ENCODE peak calls at places on chromosomes 3 and 15, in eight cellular contexts. B is A549, D is H1, G is body of pancreas, H is GM12891, X is endothelial cell of umbilical vein, K is uterus, M is breast epithelium. A is an unnamed sample.

GRCh38 chr3:158106773-158107461 is 697 bp upstream of the SHOX2 start:
- DNase-seq in X (peak; percentile 35), H (no peak), M (no peak), D (peak; percentile 75), B (peak; percentile 44), G (no peak), K (no peak), A (no peak)

GRCh38 chr3:103712320-103713008 is 1277.6 kb downstream of the ZPLD1 start:
- DNase-seq in G (no peak), H (no peak), M (no peak), D (no peak), K (no peak), X (peak; percentile 69), B (no peak), A (no peak)

GRCh38 chr15:31262901-31263671 is 63.5 kb upstream of the KLF13 start:
- DNase-seq in X (no peak), G (peak; percentile 74), M (no peak), H (no peak), D (peak; percentile 35), B (no peak), K (peak; percentile 16), A (no peak)

GRCh38 chr3:114745322-114746240 is 401.5 kb downstream of the ZBTB20 start:
- DNase-seq in B (peak; percentile 88), K (peak; percentile 31), X (no peak), G (peak; percentile 39), M (no peak), D (no peak), H (no peak), A (peak; percentile 20)

GRCh38 chr15:91866971-91867372 is 13.5 kb downstream of the SLCO3A1 start:
- DNase-seq in K (peak; percentile 36), H (no peak), D (no peak), B (no peak), X (no peak), G (no peak), M (peak; percentile 84), A (no peak)

GRCh38 chr3:150329408-150329807 is 78.7 kb upstream of the TSC22D2 start:
- DNase-seq in G (no peak), B (no peak), X (no peak), K (no peak), H (no peak), M (no peak), D (no peak), A (no peak)

GRCh38 chr3:99925584-99925983 is 107.9 kb downstream of the CMSS1 start:
- DNase-seq in K (peak; percentile 60), X (peak; percentile 71), M (peak; percentile 36), H (no peak), G (peak; percentile 84), B (peak; percentile 30), D (no peak), A (peak; percentile 35)

GRCh38 chr15:68791431-68792283 is 29.0 kb downstream of the ANP32A start:
- DNase-seq in M (no peak), K (no peak), B (no peak), D (no peak), G (no peak), H (peak; percentile 40), X (no peak), A (no peak)

GRCh38 chr3:58497074-58497473 is 5.2 kb downstream of the KCTD6 start:
- DNase-seq in D (no peak), H (no peak), B (no peak), M (no peak), G (no peak), X (no peak), K (no peak), A (no peak)

GRCh38 chr3:174016186-174016585 is 618.6 kb downstream of the NLGN1 start:
- DNase-seq in X (peak; percentile 30), D (no peak), M (no peak), G (no peak), B (no peak), H (no peak), K (no peak), A (peak; percentile 14)

GRCh38 chr15:71201471-71201870 is 86.2 kb downstream of the THSD4 start:
- DNase-seq in H (no peak), G (no peak), D (no peak), B (peak; percentile 29), X (no peak), M (no peak), K (no peak), A (no peak)

GRCh38 chr3:170410428-170411029 is 8.1 kb upstream of the CLDN11 start:
- DNase-seq in B (peak; percentile 41), X (peak; percentile 50), D (no peak), K (no peak), M (no peak), H (no peak), G (peak; percentile 22), A (no peak)

GRCh38 chr3:192802957-192803899 is 75.9 kb upstream of the FGF12 start:
- DNase-seq in M (no peak), G (no peak), B (peak; percentile 46), H (no peak), K (no peak), X (peak; percentile 49), D (no peak), A (no peak)

GRCh38 chr15:59111267-59111666 is 6.3 kb downstream of the CCNB2 start:
- DNase-seq in K (no peak), G (no peak), D (peak; percentile 11), B (no peak), X (no peak), H (no peak), M (no peak), A (no peak)

GRCh38 chr15:29805043-29805707 is 17.1 kb downstream of the TJP1 start:
- DNase-seq in B (peak; percentile 29), D (no peak), M (no peak), K (peak; percentile 46), X (peak; percentile 81), H (no peak), G (peak; percentile 52), A (no peak)

GRCh38 chr3:186241910-186242821 is 119.9 kb downstream of the DGKG start:
- DNase-seq in H (peak; percentile 57), K (peak; percentile 26), G (peak; percentile 84), B (peak; percentile 92), D (peak; percentile 80), X (peak; percentile 33), M (peak; percentile 61), A (peak; percentile 96)

GRCh38 chr3:481680-482079 is 285.1 kb downstream of the CHL1 start:
- DNase-seq in D (no peak), K (no peak), M (no peak), B (no peak), G (no peak), X (no peak), H (no peak), A (no peak)

GRCh38 chr3:45092132-45093031 is 53.8 kb downstream of the CDCP1 start:
- DNase-seq in K (peak; percentile 79), M (no peak), G (no peak), B (peak; percentile 72), D (no peak), H (no peak), X (no peak), A (peak; percentile 49)

GRCh38 chr15:33360876-33361275 is 50.1 kb downstream of the RYR3 start:
- DNase-seq in K (no peak), G (no peak), H (no peak), D (no peak), M (no peak), B (no peak), X (no peak), A (no peak)

GRCh38 chr15:33358303-33358702 is 47.5 kb downstream of the RYR3 start:
- DNase-seq in H (no peak), K (no peak), M (no peak), G (no peak), D (no peak), X (no peak), B (no peak), A (no peak)

GRCh38 chr15:33354411-33354810 is 43.6 kb downstream of the RYR3 start:
- DNase-seq in B (no peak), X (no peak), G (no peak), H (no peak), M (no peak), D (no peak), K (no peak), A (no peak)

GRCh38 chr15:33357845-33358244 is 47.1 kb downstream of the RYR3 start:
- DNase-seq in K (no peak), G (no peak), B (no peak), H (no peak), M (no peak), X (no peak), D (no peak), A (no peak)
- TF ChIP-seq POLR2A in K (no peak), G (no peak), B (no peak), H (no peak), M (no peak), X (no peak), D (no peak), A (no peak)

GRCh38 chr15:33433821-33434220 is 123.1 kb downstream of the RYR3 start:
- DNase-seq in D (no peak), M (no peak), G (no peak), H (no peak), B (no peak), X (no peak), K (no peak), A (no peak)
- TF ChIP-seq POLR2A in D (no peak), M (no peak), G (no peak), H (no peak), B (no peak), X (no peak), K (no peak), A (no peak)

DNA sequence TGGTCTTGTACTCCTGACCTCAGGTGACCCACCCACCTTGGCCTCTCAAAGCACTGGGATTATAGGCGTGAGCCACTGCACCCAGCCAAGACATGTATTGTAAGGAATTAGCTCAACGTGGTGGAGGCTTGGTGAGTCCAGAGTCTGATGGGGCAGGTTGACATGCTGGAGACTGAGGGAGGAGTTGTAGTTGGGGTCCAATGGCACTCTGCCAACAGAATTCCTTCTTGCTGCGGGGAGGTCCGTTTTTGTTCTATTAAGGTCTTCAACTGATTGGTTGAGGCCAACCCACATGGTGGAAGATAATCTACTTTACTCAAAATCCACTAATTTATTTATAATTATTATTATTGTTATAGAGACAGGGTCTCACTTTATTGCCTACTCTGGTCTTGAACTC is 30.1 kb downstream of the PLA2G4D start:
- DNase-seq in G (no peak), X (no peak), K (no peak), B (no peak), M (peak; percentile 15), H (no peak), D (no peak), A (no peak)
- TF ChIP-seq POLR2A in G (no peak), X (no peak), K (no peak), B (no peak), M (no peak), H (no peak), D (no peak), A (no peak)

GRCh38 chr15:55518009-55518408 is 10.0 kb upstream of the DNAAF4 start:
- DNase-seq in B (no peak), X (no peak), M (no peak), G (no peak), H (no peak), K (no peak), D (no peak), A (no peak)

GRCh38 chr15:55518641-55519040 is 10.6 kb upstream of the DNAAF4 start:
- DNase-seq in X (no peak), G (no peak), B (no peak), H (no peak), D (no peak), K (no peak), M (no peak), A (no peak)

GRCh38 chr15:55526559-55527036 is 18.6 kb upstream of the DNAAF4 start:
- DNase-seq in B (peak; percentile 69), D (peak; percentile 54), H (peak; percentile 25), M (no peak), K (no peak), X (peak; percentile 31), G (peak; percentile 43), A (peak; percentile 10)

GRCh38 chr15:55527150-55527549 is 19.1 kb upstream of the DNAAF4 start:
- DNase-seq in D (no peak), M (no peak), H (no peak), G (no peak), K (no peak), B (no peak), X (no peak), A (no peak)

GRCh38 chr15:55522741-55523450 is 14.9 kb upstream of the DNAAF4 start:
- DNase-seq in G (no peak), B (no peak), M (no peak), X (no peak), H (no peak), K (no peak), D (no peak), A (no peak)
- TF ChIP-seq POLR2A in G (no peak), B (no peak), M (no peak), X (no peak), H (no peak), K (no peak), D (no peak), A (no peak)